ENCODE peak calls at places on chromosomes 7 and 10, in nine cellular contexts. R, U, A, H, O, M, G, Z and K are unnamed samples.

GRCh38 chr10:92829042-92829785 is 19.1 kb upstream of the EXOC6 start:
- DNase-seq in R (no peak), U (no peak), A (no peak), H (no peak), O (no peak), M (no peak), G (no peak), Z (no peak), K (no peak)

GRCh38 chr7:102451371-102452054 is 13.2 kb downstream of the ALKBH4 start:
- DNase-seq in R (no peak), U (no peak), A (no peak), H (no peak), O (no peak), M (peak), G (no peak), Z (no peak), K (no peak)

GRCh38 chr7:5638994-5639393 is 142.5 kb downstream of the RNF216 start:
- DNase-seq in R (no peak), U (no peak), A (no peak), H (no peak), O (no peak), M (no peak), G (no peak), Z (no peak), K (no peak)

GRCh38 chr7:101696-102376 is 90.5 kb upstream of the FAM20C start:
- DNase-seq in R (peak), U (no peak), A (no peak), H (no peak), O (no peak), M (no peak), G (peak), Z (no peak), K (no peak)

GRCh38 chr10:27783660-27784059 is 38.0 kb upstream of the MKX start:
- DNase-seq in R (no peak), U (peak), A (no peak), H (peak), O (no peak), M (no peak), G (peak), Z (no peak), K (no peak)

GRCh38 chr10:112532053-112532658 is 85.1 kb downstream of the VTI1A start:
- DNase-seq in R (no peak), U (no peak), A (no peak), H (no peak), O (no peak), M (peak), G (no peak), Z (peak), K (no peak)

GRCh38 chr7:100465702-100466311 is 1.7 kb upstream of the SPACDR start:
- DNase-seq in R (peak), U (no peak), A (no peak), H (peak), O (peak), M (no peak), G (peak), Z (no peak), K (peak)

GRCh38 chr7:91949221-91950009 is 8.8 kb downstream of the AKAP9 start:
- DNase-seq in R (no peak), U (no peak), A (no peak), H (no peak), O (no peak), M (no peak), G (no peak), Z (no peak), K (no peak)

GRCh38 chr7:90726623-90727022 is 130.5 kb downstream of the CDK14 start:
- DNase-seq in R (no peak), U (no peak), A (no peak), H (no peak), O (no peak), M (peak), G (peak), Z (no peak), K (no peak)

GRCh38 chr7:151459726-151460473 is 20.0 kb upstream of the CRYGN start:
- DNase-seq in R (peak), U (no peak), A (no peak), H (no peak), O (peak), M (no peak), G (peak), Z (no peak), K (peak)

GRCh38 chr7:41890631-41891265 is 187.9 kb upstream of the INHBA start:
- DNase-seq in R (no peak), U (no peak), A (no peak), H (no peak), O (peak), M (no peak), G (no peak), Z (no peak), K (no peak)

GRCh38 chr10:27944005-27944404 is 54.9 kb downstream of the ODAD2 start:
- DNase-seq in R (no peak), U (no peak), A (no peak), H (no peak), O (no peak), M (no peak), G (no peak), Z (no peak), K (no peak)

GRCh38 chr10:110780704-110781103 is 91.0 kb upstream of the PDCD4 start:
- DNase-seq in R (no peak), U (no peak), A (no peak), H (no peak), O (peak), M (no peak), G (no peak), Z (no peak), K (no peak)

GRCh38 chr7:2006231-2006771 is 226.4 kb downstream of the MAD1L1 start:
- DNase-seq in R (no peak), U (no peak), A (no peak), H (no peak), O (peak), M (no peak), G (no peak), Z (no peak), K (no peak)

GRCh38 chr10:122245136-122245535 is 26.0 kb upstream of the BTBD16 start:
- DNase-seq in R (no peak), U (no peak), A (no peak), H (no peak), O (no peak), M (no peak), G (no peak), Z (no peak), K (no peak)